ENCODE peak calls at places on chromosomes 11 and 22, in four cellular contexts. F is mammary epithelial cell, O is H1, V is PC-9. H is an unnamed sample. For H3K27me3 and H3K79me2, the result is how much of the 10 kb centered on the place peaks cover.

GRCh38 chr11:60251485-60252207 is 8.7 kb upstream of the MS4A4E start:
- DNase-seq in O (no peak), V (peak), F (peak), H (peak)

GRCh38 chr22:37334859-37335818 is 52.8 kb downstream of the CYTH4 start:
- DNase-seq in F (no peak), O (peak), V (no peak), H (peak)

GRCh38 chr22:37049224-37049623 is 2.3 kb upstream of the KCTD17 start:
- DNase-seq in F (no peak), O (no peak), V (no peak), H (no peak)

GRCh38 chr11:61534025-61534900 is 25.7 kb downstream of the LRRC10B start:
- DNase-seq in F (no peak), V (no peak), O (no peak), H (no peak)

GRCh38 chr11:65625628-65626342 is 10.2 kb downstream of the PCNX3 start:
- DNase-seq in O (peak), F (no peak), V (peak), H (no peak)

GRCh38 chr11:12585861-12586260 is 88.4 kb upstream of the TEAD1 start:
- DNase-seq in F (no peak), V (no peak), O (no peak), H (no peak)

GRCh38 chr22:17117890-17118289 is 3.3 kb downstream of the TMEM121B start:
- DNase-seq in O (no peak), V (no peak), F (no peak), H (no peak)

GRCh38 chr11:71485063-71485399 is 32.0 kb downstream of the NADSYN1 start:
- DNase-seq in O (no peak), V (no peak), F (no peak), H (no peak)

GRCh38 chr11:625636-626319 is 1.0 kb upstream of the CDHR5 start:
- DNase-seq in O (no peak), F (no peak), V (no peak), H (no peak)

GRCh38 chr11:34158661-34159060 is 53.2 kb downstream of the NAT10 start:
- DNase-seq in O (no peak), V (no peak), F (no peak), H (no peak)

GRCh38 chr11:69893631-69894030 is 74.4 kb upstream of the FGF3 start:
- DNase-seq in V (no peak), O (no peak), F (no peak), H (no peak)

GRCh38 chr11:119207300-119207570 is 1.1 kb downstream of the CBL start:
- DNase-seq in V (no peak), F (peak), O (no peak), H (no peak)

GRCh38 chr11:27242591-27242990 is 120.4 kb downstream of the CCDC34 start:
- DNase-seq in V (no peak), O (no peak), F (peak), H (no peak)

GRCh38 chr11:132134322-132134721 is 763.9 kb downstream of the NTM start:
- DNase-seq in V (no peak), F (peak), O (no peak), H (peak)

GRCh38 chr22:24200616-24201212 is 19.4 kb downstream of the SUSD2 start:
- DNase-seq in F (peak), V (peak), O (no peak), H (peak)

GRCh38 chr11:95426823-95427462 is 195.9 kb upstream of the SESN3 start:
- DNase-seq in V (no peak), O (no peak), F (peak), H (no peak)

GRCh38 chr11:45755281-45755859 is 49.6 kb upstream of the SLC35C1 start:
- DNase-seq in O (no peak), F (no peak), V (no peak), H (no peak)

GRCh38 chr22:17241571-17242310 is 22.5 kb upstream of the ADA2 start:
- DNase-seq in O (no peak), V (no peak), F (peak), H (no peak)

GRCh38 chr11:87439981-87440760 is 402.4 kb downstream of the TMEM135 start:
- DNase-seq in V (no peak), F (no peak), O (no peak), H (no peak)

GRCh38 chr11:32426819-32427615 is 8.3 kb downstream of the WT1 start:
- DNase-seq in F (no peak), V (no peak), O (peak), H (no peak)

GRCh38 chr11:94129505-94130335 is 1.1 kb downstream of the PANX1 start:
- DNase-seq in O (peak), F (no peak), V (no peak), H (peak)

GRCh38 chr11:65130631-65131416 is 3.5 kb downstream of the SYVN1 start:
- DNase-seq in O (no peak), F (no peak), V (no peak), H (no peak)

GRCh38 chr22:32625985-32626384 is 151.4 kb downstream of the FBXO7 start:
- DNase-seq in O (no peak), V (no peak), F (no peak), H (no peak)

GRCh38 chr11:64218628-64219353 is 7.2 kb downstream of the TRPT1 start:
- DNase-seq in F (no peak), O (no peak), V (no peak), H (no peak)

GRCh38 chr22:41447435-41448188 is 1.0 kb upstream of the TOB2 start:
- DNase-seq in F (peak), V (peak), O (peak), H (peak)

GRCh38 chr11:33920838-33921613 is 29.1 kb upstream of the LMO2 start:
- DNase-seq in V (no peak), F (no peak), O (no peak), H (no peak)

GRCh38 chr11:99781074-99781473 is 760.3 kb downstream of the CNTN5 start:
- DNase-seq in V (no peak), O (no peak), F (no peak), H (no peak)

GRCh38 chr11:24233041-24233440 is 263.8 kb upstream of the LUZP2 start:
- DNase-seq in F (no peak), V (no peak), O (no peak), H (no peak)

GRCh38 chr11:19759389-19759788 is 46.8 kb downstream of the NAV2 start:
- DNase-seq in V (no peak), F (no peak), O (no peak), H (no peak)

GRCh38 chr11:12253843-12254281 is 123.5 kb upstream of the PARVA start:
- DNase-seq in V (no peak), O (no peak), F (no peak), H (no peak)

GRCh38 chr11:116082256-116082655 is 578.0 kb upstream of the CADM1 start:
- DNase-seq in O (no peak), F (no peak), V (no peak), H (no peak)

DNA sequence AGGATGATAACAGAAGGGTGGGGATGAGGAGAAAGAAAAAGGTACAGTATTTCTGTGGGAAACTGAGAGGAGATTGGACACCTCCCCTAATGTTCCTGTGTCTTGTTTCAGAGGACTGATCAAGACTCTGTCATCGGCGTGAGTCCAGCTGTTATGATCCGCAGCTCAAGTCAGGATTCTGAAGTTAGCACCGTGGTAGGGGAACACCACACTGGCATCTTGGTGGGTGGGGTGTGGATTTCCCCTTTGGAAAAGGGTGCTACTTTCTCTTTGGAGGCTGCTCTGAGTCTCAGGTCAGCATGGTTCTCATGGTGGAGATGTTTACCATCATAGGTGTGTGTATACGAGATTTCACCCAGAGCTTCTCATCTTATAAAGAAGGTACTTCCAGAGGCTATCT is 25.5 kb downstream of the MADD start:
- DNase-seq in V (no peak), O (no peak), F (no peak), H (no peak)
- TF ChIP-seq EZH2 in V (no peak), O (no peak), F (no peak), H (no peak)

GRCh38 chr11:126710804-126711399 is 289.7 kb downstream of the KIRREL3 start:
- DNase-seq in O (no peak), V (no peak), F (no peak), H (no peak)
- H3K27me3 ChIP-seq in O (under half), V (half or more), F (under half), H (half or more)

GRCh38 chr11:128701086-128701485 is 7.2 kb downstream of the FLI1 start:
- DNase-seq in V (no peak), O (no peak), F (no peak), H (no peak)
- H3K79me2 ChIP-seq in V (under half), O (under half), F (under half), H (under half)

GRCh38 chr11:78313181-78313788 is 104.3 kb downstream of the GAB2 start:
- DNase-seq in F (peak), V (peak), O (no peak), H (peak)
- TF ChIP-seq EZH2 in F (no peak), V (no peak), O (no peak), H (no peak)

DNA sequence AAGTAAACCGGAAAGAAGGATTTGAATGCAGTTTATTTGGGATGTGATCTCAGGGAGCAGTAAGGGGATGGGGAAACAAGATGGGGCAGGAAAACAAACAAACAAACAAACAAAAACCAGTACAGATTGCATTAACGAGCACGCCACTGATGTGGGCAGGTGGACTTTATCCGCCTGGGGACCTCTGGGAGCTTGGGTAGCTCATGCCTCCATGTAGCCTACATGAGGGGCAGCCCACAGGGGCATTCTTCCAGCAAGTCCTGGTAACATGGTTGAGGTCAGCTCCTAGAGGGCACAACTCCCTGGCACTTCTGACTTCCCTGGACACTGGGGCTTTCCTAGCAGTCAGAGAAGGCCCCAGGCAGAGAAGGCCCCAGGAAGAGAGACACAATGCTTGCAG is 38.6 kb downstream of the C11orf96 start:
- DNase-seq in O (no peak), V (no peak), F (no peak), H (no peak)
- H3K27me3 ChIP-seq in O (under half), V (half or more), F (under half), H (under half)

DNA sequence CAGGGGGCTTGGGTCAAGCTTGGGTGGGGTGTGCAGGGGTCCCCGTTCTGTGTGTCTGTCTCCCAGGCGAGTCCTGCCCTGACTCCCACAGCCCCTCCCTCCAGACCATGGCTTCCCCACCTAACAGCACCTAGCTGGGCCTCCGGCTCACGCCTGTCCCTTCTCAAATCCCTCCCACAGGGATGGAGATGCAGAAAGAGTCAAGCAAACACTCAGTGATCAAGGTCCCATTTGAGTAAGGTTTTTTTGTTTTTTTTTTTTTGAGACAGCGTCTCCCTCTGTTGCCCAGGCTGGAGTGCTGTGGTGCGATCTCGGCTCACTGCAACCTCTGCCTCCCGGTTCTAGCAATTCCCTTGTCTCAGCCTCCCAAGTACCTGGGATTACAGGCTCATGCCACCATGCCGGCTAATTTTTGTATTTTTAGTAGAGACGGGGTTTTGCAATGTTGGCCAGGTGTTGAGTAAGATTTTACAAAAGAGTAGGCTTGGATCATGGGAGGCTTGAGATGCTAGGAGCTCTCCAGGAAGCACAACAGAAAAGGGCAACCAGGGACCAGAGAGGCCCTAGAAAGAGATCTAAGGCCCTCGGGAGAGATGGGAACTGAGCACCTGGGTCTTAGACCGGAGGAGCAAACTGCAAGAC is 5.7 kb downstream of the APOBEC3D start:
- DNase-seq in V (no peak), F (no peak), O (no peak), H (no peak)
- H3K79me2 ChIP-seq in V (under half), F (under half), O (under half), H (under half)

GRCh38 chr11:134276396-134277175 is 407 bp downstream of the GLB1L3 start:
- DNase-seq in V (no peak), F (no peak), O (peak), H (no peak)
- TF ChIP-seq EZH2 in V (no peak), F (no peak), O (no peak), H (peak)

GRCh38 chr11:120243221-120243620 is 3.3 kb downstream of the POU2F3 start:
- DNase-seq in F (no peak), V (no peak), O (no peak), H (no peak)
- H3K27me3 ChIP-seq in F (under half), V (under half), O (under half), H (half or more)